ENCODE peak calls at places on chromosomes 12 and 14, in six cellular contexts. R is heart right ventricle, Q is hepatocyte, F is endothelial cell, H is GM20000, N is A549. O is an unnamed sample.

GRCh38 chr12:46473634-46474201 is 101.1 kb upstream of the SLC38A2 start:
- DNase-seq in R (peak), Q (peak), F (no peak), H (peak), N (peak), O (peak)

GRCh38 chr12:2265461-2266167 is 212.8 kb downstream of the CACNA1C start:
- DNase-seq in R (no peak), Q (no peak), F (no peak), H (no peak), N (no peak), O (no peak)

GRCh38 chr12:124518051-124518932 is 49.1 kb downstream of the NCOR2 start:
- DNase-seq in R (peak), Q (peak), F (no peak), H (no peak), N (peak), O (peak)

GRCh38 chr14:61655777-61656176 is 39.5 kb upstream of the HIF1A start:
- DNase-seq in R (no peak), Q (no peak), F (no peak), H (no peak), N (no peak), O (no peak)

GRCh38 chr12:5956987-5957386 is 11.9 kb upstream of the ANO2 start:
- DNase-seq in R (no peak), Q (no peak), F (no peak), H (no peak), N (no peak), O (no peak)

GRCh38 chr14:103905861-103906456 is 22.3 kb upstream of the TDRD9 start:
- DNase-seq in R (no peak), Q (no peak), F (peak), H (no peak), N (no peak), O (no peak)

GRCh38 chr12:52278530-52278929 is 4.1 kb downstream of the KRT86 start:
- DNase-seq in R (no peak), Q (no peak), F (no peak), H (no peak), N (peak), O (no peak)

GRCh38 chr12:16076553-16076952 is 165.4 kb downstream of the DERA start:
- DNase-seq in R (no peak), Q (peak), F (peak), H (peak), N (peak), O (no peak)

GRCh38 chr14:101031721-101032120 is 128.2 kb upstream of the RTL1 start:
- DNase-seq in R (no peak), Q (no peak), F (no peak), H (no peak), N (no peak), O (no peak)

GRCh38 chr12:94795520-94795919 is 145.2 kb upstream of the TMCC3 start:
- DNase-seq in R (no peak), Q (peak), F (no peak), H (no peak), N (peak), O (no peak)

GRCh38 chr14:69317780-69318179 is 57.8 kb downstream of the GALNT16 start:
- DNase-seq in R (no peak), Q (no peak), F (no peak), H (no peak), N (no peak), O (no peak)

GRCh38 chr14:65035049-65035448 is 48.4 kb downstream of the FNTB start:
- DNase-seq in R (peak), Q (no peak), F (no peak), H (no peak), N (no peak), O (no peak)

GRCh38 chr14:67510836-67511235 is 22.3 kb upstream of the PLEKHH1 start:
- DNase-seq in R (no peak), Q (no peak), F (no peak), H (no peak), N (no peak), O (no peak)

GRCh38 chr14:102419276-102419675 is 56.5 kb downstream of the TECPR2 start:
- DNase-seq in R (no peak), Q (no peak), F (no peak), H (no peak), N (no peak), O (no peak)

GRCh38 chr12:91986084-91986483 is 159.6 kb downstream of the BTG1 start:
- DNase-seq in R (no peak), Q (no peak), F (no peak), H (no peak), N (peak), O (no peak)

GRCh38 chr12:65741662-65742480 is 82.4 kb upstream of the HMGA2 start:
- DNase-seq in R (peak), Q (peak), F (peak), H (peak), N (peak), O (no peak)

GRCh38 chr14:62015945-62016344 is 253.7 kb downstream of the SNAPC1 start:
- DNase-seq in R (no peak), Q (no peak), F (no peak), H (no peak), N (no peak), O (no peak)

GRCh38 chr12:108459106-108459505 is 56.0 kb upstream of the FICD start:
- DNase-seq in R (no peak), Q (no peak), F (no peak), H (no peak), N (no peak), O (no peak)

GRCh38 chr12:52175411-52176350 is 16.1 kb downstream of the KRT80 start:
- DNase-seq in R (no peak), Q (no peak), F (peak), H (no peak), N (no peak), O (no peak)

GRCh38 chr14:36773558-36773957 is 111.9 kb downstream of the PAX9 start:
- DNase-seq in R (no peak), Q (no peak), F (no peak), H (no peak), N (peak), O (no peak)

GRCh38 chr14:77760381-77761204 is at the start of gene SNW1:
- DNase-seq in R (peak), Q (peak), F (peak), H (peak), N (peak), O (peak)

GRCh38 chr14:59004012-59004411 is 184.5 kb upstream of the DAAM1 start:
- DNase-seq in R (no peak), Q (no peak), F (no peak), H (no peak), N (no peak), O (no peak)

GRCh38 chr12:46693034-46693433 is 132.8 kb downstream of the SLC38A4 start:
- DNase-seq in R (no peak), Q (no peak), F (no peak), H (no peak), N (no peak), O (no peak)

GRCh38 chr14:103281496-103282231 is 52.4 kb upstream of the EIF5 start:
- DNase-seq in R (peak), Q (peak), F (peak), H (no peak), N (peak), O (peak)

GRCh38 chr12:113259499-113259953 is 38.3 kb downstream of the TPCN1 start:
- DNase-seq in R (peak), Q (peak), F (no peak), H (no peak), N (no peak), O (peak)

GRCh38 chr14:29953501-29953900 is 25.9 kb upstream of the PRKD1 start:
- DNase-seq in R (no peak), Q (no peak), F (no peak), H (no peak), N (no peak), O (no peak)

GRCh38 chr14:38522724-38523123 is 266.8 kb upstream of the CLEC14A start:
- DNase-seq in R (no peak), Q (no peak), F (no peak), H (no peak), N (no peak), O (no peak)

GRCh38 chr12:125128806-125129571 is 63.8 kb downstream of the AACS start:
- DNase-seq in R (no peak), Q (no peak), F (no peak), H (no peak), N (no peak), O (no peak)

GRCh38 chr14:100575266-100575995 is 11.8 kb downstream of the BEGAIN start:
- DNase-seq in R (no peak), Q (no peak), F (no peak), H (no peak), N (no peak), O (no peak)

GRCh38 chr12:14775652-14776020 is 27.6 kb downstream of the WBP11 start:
- DNase-seq in R (no peak), Q (no peak), F (no peak), H (no peak), N (no peak), O (no peak)

GRCh38 chr12:11885261-11886038 is 185.3 kb upstream of the BCL2L14 start:
- DNase-seq in R (no peak), Q (peak), F (peak), H (no peak), N (peak), O (no peak)

GRCh38 chr12:10554228-10554970 is 48.7 kb downstream of the EIF2S3B start:
- DNase-seq in R (no peak), Q (no peak), F (no peak), H (no peak), N (no peak), O (no peak)

GRCh38 chr12:97276198-97276580 is 186.4 kb upstream of the RMST start:
- DNase-seq in R (no peak), Q (no peak), F (no peak), H (no peak), N (no peak), O (no peak)

DNA sequence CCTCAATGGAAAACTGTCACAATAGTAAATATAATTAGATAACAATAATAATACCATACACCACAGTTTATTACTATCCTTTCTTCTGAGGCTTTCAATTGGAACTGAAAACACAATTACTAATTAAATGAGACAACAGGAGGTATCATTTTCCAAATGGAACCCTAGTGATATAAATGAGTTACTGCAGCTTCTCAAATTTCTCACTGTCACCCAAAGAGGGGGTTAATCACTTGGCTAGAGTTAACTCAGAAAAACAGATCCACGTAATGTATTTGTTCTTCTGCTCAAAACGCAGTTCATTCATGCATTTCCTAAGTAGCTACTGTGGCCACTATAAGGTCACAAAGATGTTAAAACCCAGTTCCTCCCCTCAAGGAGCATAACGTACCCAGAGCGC is 120.9 kb upstream of the FOXN3 start:
- DNase-seq in R (no peak), Q (no peak), F (no peak), H (no peak), N (no peak), O (no peak)
- TF ChIP-seq CTCF in R (no peak), Q (no peak), F (peak), H (no peak), N (no peak), O (no peak)

GRCh38 chr14:34111933-34112332 is 161.1 kb upstream of the EGLN3 start:
- DNase-seq in R (no peak), Q (no peak), F (no peak), H (no peak), N (peak), O (no peak)
- TF ChIP-seq CTCF in R (no peak), Q (no peak), F (peak), H (no peak), N (no peak), O (no peak)

GRCh38 chr12:30806989-30807694 is 52.4 kb upstream of the CAPRIN2 start:
- DNase-seq in R (peak), Q (peak), F (peak), H (peak), N (peak), O (no peak)
- TF ChIP-seq CTCF in R (peak), Q (peak), F (peak), H (peak), N (peak), O (peak)

DNA sequence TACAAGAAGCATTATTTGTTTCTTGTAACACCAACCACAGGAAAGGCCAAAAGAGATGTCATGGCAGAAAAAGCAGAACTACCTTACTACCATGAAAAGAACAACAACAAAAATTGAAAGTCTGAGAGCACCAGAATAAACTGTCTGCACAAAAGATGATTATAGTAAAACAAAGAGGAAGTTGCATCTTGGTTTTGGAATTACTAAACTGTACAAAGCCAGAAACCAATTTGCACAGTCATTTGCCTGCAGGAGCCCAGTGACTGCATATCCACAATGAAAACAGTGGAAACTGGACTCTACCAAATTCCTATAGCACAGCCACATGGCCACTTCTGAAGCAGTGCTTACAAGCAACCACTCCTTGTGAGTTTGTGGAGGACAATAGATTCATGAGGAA is 276.2 kb downstream of the SSPN start:
- DNase-seq in R (no peak), Q (no peak), F (no peak), H (peak), N (no peak), O (no peak)
- TF ChIP-seq CTCF in R (peak), Q (no peak), F (no peak), H (no peak), N (no peak), O (no peak)

DNA sequence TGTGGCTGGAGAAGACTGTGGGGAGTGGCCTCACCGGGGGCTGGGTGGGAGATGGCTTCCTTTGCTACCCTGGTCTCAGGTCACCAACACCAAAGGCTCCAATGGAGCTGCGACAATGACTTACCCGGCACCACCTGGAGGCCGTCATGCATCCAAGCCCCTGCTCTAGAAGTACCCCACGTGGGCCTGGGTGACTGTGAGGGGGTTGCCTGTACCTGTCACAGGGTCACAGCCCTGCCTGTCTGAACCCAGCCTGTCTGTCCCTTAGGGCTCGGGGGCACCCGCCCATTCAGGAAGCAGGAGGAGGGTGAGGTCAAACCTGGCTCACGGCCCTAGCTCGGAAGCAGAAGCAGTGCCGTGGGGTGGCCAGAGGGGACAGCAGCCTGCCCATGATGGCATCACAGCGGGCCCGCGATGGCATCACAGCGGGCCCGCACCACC is 18.9 kb downstream of the ABCB9 start:
- DNase-seq in R (peak), Q (no peak), F (no peak), H (no peak), N (no peak), O (no peak)
- TF ChIP-seq CTCF in R (peak), Q (no peak), F (no peak), H (no peak), N (no peak), O (peak)

DNA sequence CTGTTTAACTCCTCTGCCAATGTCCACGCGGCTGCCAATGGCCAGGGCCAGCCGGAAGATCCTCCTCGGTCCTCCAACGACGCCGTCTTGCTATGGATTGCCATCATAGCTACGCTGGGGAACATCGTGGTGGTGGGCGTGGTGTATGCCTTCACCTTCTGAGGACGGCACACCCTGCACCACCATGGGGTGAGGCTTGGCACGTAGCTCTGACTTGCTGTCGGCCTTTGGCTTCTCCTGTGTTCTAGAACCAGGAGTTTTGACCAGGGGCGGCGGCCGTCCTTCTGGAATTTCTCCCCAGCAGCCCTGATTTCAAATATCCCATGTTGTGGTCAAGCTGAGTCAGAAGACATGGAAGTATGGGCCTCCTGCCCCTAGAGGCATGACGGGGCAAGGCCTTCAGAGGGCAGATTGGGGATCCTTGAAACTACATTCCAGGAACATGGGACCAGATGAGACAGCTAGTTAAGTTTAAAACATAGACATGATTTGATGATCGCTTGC is 47.5 kb downstream of the C14orf132 start:
- DNase-seq in R (no peak), Q (no peak), F (no peak), H (no peak), N (no peak), O (no peak)
- TF ChIP-seq CTCF in R (no peak), Q (no peak), F (no peak), H (no peak), N (no peak), O (no peak)

O was measured in gastrocnemius medialis.